ENCODE peak calls at places on chromosome 21, in four cellular contexts. G is Peyer's patch, B is heart left ventricle, N is H1. V is an unnamed sample.

GRCh38 chr21:31262728-31263127 is 81.3 kb downstream of the TIAM1 start:
- DNase-seq in G (no peak), B (no peak), N (no peak), V (no peak)

GRCh38 chr21:26127918-26128317 is 42.7 kb downstream of the APP start:
- DNase-seq in G (no peak), B (peak; percentile 54), N (no peak), V (no peak)

GRCh38 chr21:20425856-20426255 is 572.4 kb upstream of the NCAM2 start:
- DNase-seq in G (no peak), B (no peak), N (no peak), V (no peak)

GRCh38 chr21:15277498-15277897 is 212.7 kb upstream of the NRIP1 start:
- DNase-seq in G (no peak), B (no peak), N (no peak), V (no peak)

GRCh38 chr21:32403201-32403701 is 9.3 kb upstream of the EVA1C start:
- DNase-seq in G (peak; percentile 68), B (peak; percentile 60), N (peak; percentile 63), V (no peak)

GRCh38 chr21:44436111-44436611 is 19.1 kb upstream of the LRRC3 start:
- DNase-seq in G (peak; percentile 14), B (no peak), N (no peak), V (no peak)

GRCh38 chr21:25568230-25568629 is 39.1 kb downstream of the MRPL39 start:
- DNase-seq in G (peak; percentile 77), B (peak; percentile 44), N (no peak), V (no peak)

GRCh38 chr21:37863842-37864241 is 52.4 kb downstream of the KCNJ6 start:
- DNase-seq in G (no peak), B (no peak), N (no peak), V (no peak)

GRCh38 chr21:37871121-37871862 is 45.0 kb downstream of the KCNJ6 start:
- DNase-seq in G (no peak), B (no peak), N (no peak), V (no peak)

GRCh38 chr21:38875694-38876492 is 70.2 kb downstream of the ETS2 start:
- DNase-seq in G (no peak), B (no peak), N (no peak), V (no peak)

GRCh38 chr21:36642777-36643176 is 56.1 kb upstream of the SIM2 start:
- DNase-seq in G (no peak), B (no peak), N (no peak), V (no peak)

GRCh38 chr21:32690085-32690484 is 37.7 kb downstream of the SYNJ1 start:
- DNase-seq in G (no peak), B (no peak), N (no peak), V (no peak)

DNA sequence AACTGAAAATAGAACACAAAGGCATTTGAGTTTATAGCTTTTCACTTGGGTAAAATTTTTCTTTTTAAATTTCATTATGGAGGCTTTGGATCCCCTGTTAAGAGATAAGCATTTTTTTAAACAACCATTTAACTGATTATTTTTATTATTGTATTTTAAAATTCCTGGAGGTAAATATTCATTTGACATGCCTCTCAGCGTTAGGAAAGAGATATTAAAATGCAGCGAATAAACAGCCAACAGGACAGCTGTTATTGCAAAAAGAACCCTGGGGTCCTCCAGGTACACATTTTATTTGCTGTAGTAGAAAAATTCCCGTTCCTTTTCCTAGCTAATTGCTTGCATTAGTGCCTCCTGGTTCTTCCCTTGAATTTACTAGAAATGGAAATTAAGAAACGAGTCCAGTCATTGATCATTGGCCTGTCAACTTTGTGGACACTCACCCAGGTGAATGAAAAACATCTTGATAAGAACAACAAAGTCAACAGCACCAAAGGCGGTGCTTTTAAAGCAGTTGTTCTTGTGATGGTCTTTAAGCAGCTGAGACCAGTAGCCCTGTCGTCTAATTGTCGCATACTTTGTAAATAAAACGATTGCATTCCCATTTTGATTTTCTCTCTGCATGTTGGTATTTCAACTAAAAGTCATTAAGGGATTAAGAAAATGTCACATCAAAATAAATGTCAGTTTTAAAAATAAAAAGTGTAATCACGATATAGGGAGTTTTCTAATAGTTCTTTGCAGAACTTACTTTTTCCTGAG is 282.4 kb downstream of the GRIK1 start:
- DNase-seq in G (no peak), B (no peak), N (no peak), V (no peak)
- H3K27ac ChIP-seq in G (no peak overlapping the region), B (no peak overlapping the region), N (no peak overlapping the region), V (no peak overlapping the region)

DNA sequence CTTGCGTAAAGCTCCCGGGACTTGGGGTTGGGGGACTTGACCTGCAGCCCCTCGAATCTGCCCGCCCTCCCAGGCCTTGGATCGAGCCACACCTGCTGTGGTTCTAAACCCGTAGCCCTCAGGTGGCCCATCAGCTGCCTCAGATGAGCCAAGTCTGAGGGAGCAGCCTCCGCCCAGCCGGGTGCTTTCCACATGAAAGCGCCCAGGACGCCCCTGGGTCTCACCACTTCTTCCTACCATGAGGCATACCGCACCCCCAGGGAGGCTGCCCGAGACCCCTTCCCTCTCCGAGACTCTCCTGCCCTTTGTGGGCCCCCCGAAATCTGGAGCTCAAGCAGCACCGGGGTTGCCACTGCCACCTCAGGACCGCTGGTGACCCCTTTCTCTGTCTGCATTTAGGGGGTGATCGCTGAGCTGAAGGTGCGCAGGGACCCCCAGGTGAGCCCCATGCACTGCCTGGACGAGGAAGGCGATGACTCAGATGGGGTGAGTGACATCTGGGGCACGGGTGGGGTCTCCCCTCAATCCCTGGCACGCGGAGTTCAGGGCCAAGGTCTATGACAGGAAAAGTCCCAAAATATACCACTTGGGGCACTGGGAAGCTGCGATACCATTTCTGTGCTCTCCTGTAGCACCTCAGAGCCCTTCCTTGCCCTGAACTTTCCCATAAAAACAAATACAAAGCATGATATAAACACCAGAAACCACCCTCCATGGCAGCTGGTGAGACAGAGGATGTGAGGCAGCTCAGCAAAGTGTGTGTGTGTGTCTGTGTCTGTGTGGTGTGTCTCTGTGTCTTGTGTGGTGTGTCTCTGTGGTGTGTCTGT is 68.5 kb downstream of the SLC19A1 start:
- DNase-seq in G (no peak), B (no peak), N (no peak), V (no peak)
- TF ChIP-seq CTCF in G (no peak), B (no peak), N (no peak), V (no peak)

GRCh38 chr21:27300770-27301169 is 333.9 kb upstream of the ADAMTS5 start:
- DNase-seq in G (no peak), B (no peak), N (no peak), V (no peak)
- H3K27ac ChIP-seq in G (no peak overlapping the region), B (no peak overlapping the region), N (no peak overlapping the region), V (no peak overlapping the region)

GRCh38 chr21:18951291-18952038 is 547.9 kb upstream of the TMPRSS15 start:
- DNase-seq in G (peak; percentile 49), B (no peak), N (peak; percentile 55), V (no peak)
- TF ChIP-seq CTCF in G (peak; percentile 62), B (peak; percentile 38), N (peak; percentile 52), V (no peak)

GRCh38 chr21:35024475-35024874 is 24.6 kb downstream of the RUNX1 start:
- DNase-seq in G (no peak), B (no peak), N (no peak), V (no peak)
- H3K27ac ChIP-seq in G (no peak overlapping the region), B (no peak overlapping the region), N (no peak overlapping the region), V (no peak overlapping the region)

GRCh38 chr21:42469272-42469671 is 26.8 kb downstream of the RSPH1 start:
- DNase-seq in G (peak; percentile 79), B (no peak), N (no peak), V (no peak)

GRCh38 chr21:42465008-42465878 is 30.8 kb downstream of the RSPH1 start:
- DNase-seq in G (peak; percentile 53), B (no peak), N (no peak), V (no peak)

GRCh38 chr21:42467613-42467983 is 28.4 kb downstream of the RSPH1 start:
- DNase-seq in G (no peak), B (no peak), N (no peak), V (no peak)

GRCh38 chr21:42468511-42469131 is 27.4 kb downstream of the RSPH1 start:
- DNase-seq in G (no peak), B (no peak), N (no peak), V (no peak)

GRCh38 chr21:42466700-42467612 is 29.1 kb downstream of the RSPH1 start:
- DNase-seq in G (peak; percentile 63), B (no peak), N (no peak), V (no peak)
- TF ChIP-seq CTCF in G (peak; percentile 49), B (peak; percentile 22), N (peak; percentile 18), V (peak; percentile 33)

GRCh38 chr21:22758478-22758877 is 1760.3 kb downstream of the NCAM2 start:
- DNase-seq in G (no peak), B (no peak), N (no peak), V (no peak)
- H3K27ac ChIP-seq in G (no peak overlapping the region), B (no peak overlapping the region), N (no peak overlapping the region), V (no peak overlapping the region)

GRCh38 chr21:33895356-33895755 is 20.2 kb downstream of the ATP5PO start:
- DNase-seq in G (no peak), B (no peak), N (no peak), V (no peak)

GRCh38 chr21:33896691-33897090 is 18.9 kb downstream of the ATP5PO start:
- DNase-seq in G (no peak), B (no peak), N (no peak), V (no peak)

GRCh38 chr21:33892853-33893252 is 22.8 kb downstream of the ATP5PO start:
- DNase-seq in G (no peak), B (no peak), N (peak; percentile 66), V (no peak)

GRCh38 chr21:33893917-33894316 is 21.7 kb downstream of the ATP5PO start:
- DNase-seq in G (no peak), B (no peak), N (no peak), V (no peak)

GRCh38 chr21:33894736-33895288 is 20.8 kb downstream of the ATP5PO start:
- DNase-seq in G (peak; percentile 71), B (peak; percentile 77), N (peak; percentile 81), V (no peak)
- TF ChIP-seq CTCF in G (peak; percentile 53), B (peak; percentile 61), N (peak; percentile 72), V (peak; percentile 75)

V was measured in esophagus squamous epithelium.